ENCODE peak calls at places on chromosomes 12 and 14, in four cellular contexts. H is ascending aorta; B is fibroblast of lung; G is CD4-positive, alpha-beta memory T cell. E is an unnamed sample.

GRCh38 chr12:63764481-63764880 is 15.2 kb upstream of the RXYLT1 start:
- DNase-seq in H (no peak), B (no peak), G (no peak), E (no peak)

GRCh38 chr12:30975581-30975980 is 49.0 kb downstream of the TSPAN11 start:
- DNase-seq in H (no peak), B (no peak), G (no peak), E (no peak)

GRCh38 chr14:54348001-54348611 is 48.7 kb upstream of the CDKN3 start:
- DNase-seq in H (no peak), B (peak), G (peak), E (peak)

GRCh38 chr14:58626441-58626840 is 11.3 kb upstream of the DACT1 start:
- DNase-seq in H (no peak), B (no peak), G (no peak), E (peak)

GRCh38 chr14:99721792-99722516 is 37.9 kb downstream of the CYP46A1 start:
- DNase-seq in H (no peak), B (no peak), G (no peak), E (no peak)

GRCh38 chr12:53100466-53101151 is 2.7 kb upstream of the SOAT2 start:
- DNase-seq in H (no peak), B (no peak), G (no peak), E (no peak)

GRCh38 chr12:574475-575128 is 88.6 kb downstream of the NINJ2 start:
- DNase-seq in H (no peak), B (no peak), G (no peak), E (peak)

GRCh38 chr14:104553166-104554087 is 26.1 kb upstream of the C14orf180 start:
- DNase-seq in H (no peak), B (no peak), G (no peak), E (no peak)

GRCh38 chr14:64296561-64296960 is 2.4 kb upstream of the ESR2 start:
- DNase-seq in H (no peak), B (peak), G (no peak), E (peak)

GRCh38 chr12:84508325-84508861 is 404.2 kb downstream of the SLC6A15 start:
- DNase-seq in H (no peak), B (peak), G (no peak), E (peak)

GRCh38 chr12:1927051-1927680 is 8.7 kb upstream of the CACNA2D4 start:
- DNase-seq in H (no peak), B (no peak), G (no peak), E (no peak)

GRCh38 chr12:124420041-124420765 is 125.3 kb downstream of the RFLNA start:
- DNase-seq in H (no peak), B (no peak), G (no peak), E (no peak)

GRCh38 chr12:49892084-49892731 is 11.5 kb downstream of the FAIM2 start:
- DNase-seq in H (no peak), B (no peak), G (no peak), E (no peak)

GRCh38 chr12:55392032-55392795 is 8.1 kb upstream of the OR6C65 start:
- DNase-seq in H (no peak), B (no peak), G (no peak), E (no peak)

GRCh38 chr12:5201554-5202243 is 158.0 kb downstream of the KCNA5 start:
- DNase-seq in H (no peak), B (peak), G (no peak), E (no peak)

GRCh38 chr14:64965356-64966000 is 6.7 kb downstream of the RAB15 start:
- DNase-seq in H (no peak), B (no peak), G (no peak), E (no peak)

GRCh38 chr14:71142375-71143038 is 235.2 kb downstream of the PCNX1 start:
- DNase-seq in H (no peak), B (peak), G (peak), E (peak)

GRCh38 chr12:48940181-48940580 is 14.9 kb upstream of the FKBP11 start:
- DNase-seq in H (no peak), B (no peak), G (no peak), E (no peak)

GRCh38 chr12:47616440-47616839 is 89.4 kb downstream of the RPAP3 start:
- DNase-seq in H (no peak), B (peak), G (no peak), E (peak)

GRCh38 chr12:84497819-84498218 is 414.8 kb downstream of the SLC6A15 start:
- DNase-seq in H (no peak), B (peak), G (no peak), E (peak)

GRCh38 chr12:54040148-54040494 is 7.3 kb downstream of the HOXC5 start:
- DNase-seq in H (no peak), B (no peak), G (no peak), E (no peak)

GRCh38 chr12:53060721-53061276 is 10.9 kb downstream of the TNS2 start:
- DNase-seq in H (no peak), B (no peak), G (no peak), E (no peak)

GRCh38 chr12:94725375-94726168 is 75.2 kb upstream of the TMCC3 start:
- DNase-seq in H (no peak), B (peak), G (no peak), E (peak)

GRCh38 chr14:25381498-25381897 is 331.6 kb upstream of the STXBP6 start:
- DNase-seq in H (no peak), B (no peak), G (no peak), E (peak)

GRCh38 chr12:107332726-107333125 is 239.4 kb upstream of the CRY1 start:
- DNase-seq in H (no peak), B (no peak), G (no peak), E (no peak)

GRCh38 chr12:4031703-4032291 is 158.6 kb upstream of the PARP11 start:
- DNase-seq in H (no peak), B (no peak), G (no peak), E (peak)
- H3K4me3 ChIP-seq in H (peak), B (no peak), G (no peak), E (peak)

DNA sequence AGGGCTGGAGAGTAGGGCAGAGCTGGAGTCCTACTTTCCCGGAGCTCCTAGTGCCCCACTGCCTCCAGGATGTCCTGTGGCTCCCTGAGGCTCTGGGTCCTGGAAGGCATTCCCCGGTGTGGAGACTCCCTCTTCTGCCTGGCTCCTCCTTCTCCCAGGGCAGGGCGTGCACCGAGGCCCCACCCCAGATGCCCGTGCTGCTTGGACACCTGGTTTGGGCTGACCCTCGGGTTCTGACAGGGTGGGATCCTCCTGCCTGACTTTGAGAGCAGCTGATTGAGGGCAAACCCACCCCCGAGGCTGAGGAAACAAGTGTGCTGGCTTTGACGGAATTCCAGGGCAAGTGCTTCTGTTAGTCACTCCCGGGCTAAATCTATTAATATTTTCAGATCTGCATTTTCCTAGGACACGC is 15.4 kb downstream of the TEAD4 start:
- DNase-seq in H (no peak), B (peak), G (no peak), E (no peak)
- H3K4me3 ChIP-seq in H (no peak), B (no peak), G (no peak), E (no peak)

DNA sequence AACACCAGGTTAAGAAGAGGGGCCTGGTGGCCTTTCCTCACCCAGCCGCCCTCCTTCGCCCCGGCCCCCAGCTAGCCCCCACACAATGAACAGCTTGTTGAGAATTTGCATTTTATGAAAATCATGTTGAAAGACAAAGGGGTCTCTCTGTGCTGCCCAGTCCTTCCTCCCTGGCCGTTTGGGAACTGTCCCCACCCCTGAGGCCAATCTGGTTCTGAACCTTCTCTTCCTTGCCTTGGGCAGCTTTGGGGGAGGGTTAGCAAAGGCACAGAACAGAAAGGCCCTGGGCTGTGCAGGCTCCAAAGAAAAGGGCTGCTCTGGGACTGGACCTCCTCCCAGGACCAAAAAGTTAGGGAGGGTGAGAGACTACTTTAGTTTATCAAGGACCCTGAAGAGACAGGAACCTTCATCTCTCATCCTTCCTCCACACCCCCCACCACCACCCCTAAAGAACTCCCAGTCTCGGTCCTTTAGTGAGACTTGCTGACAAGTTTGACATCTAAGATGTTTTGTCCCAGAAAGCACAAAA is 1.3 kb downstream of the TAMALIN start:
- DNase-seq in H (no peak), B (no peak), G (no peak), E (no peak)
- H3K4me3 ChIP-seq in H (peak), B (no peak), G (peak), E (peak)

GRCh38 chr12:91178801-91179200 is 3.8 kb downstream of the DCN start:
- DNase-seq in H (no peak), B (no peak), G (no peak), E (no peak)
- H3K4me3 ChIP-seq in H (peak), B (peak), G (no peak), E (peak)

DNA sequence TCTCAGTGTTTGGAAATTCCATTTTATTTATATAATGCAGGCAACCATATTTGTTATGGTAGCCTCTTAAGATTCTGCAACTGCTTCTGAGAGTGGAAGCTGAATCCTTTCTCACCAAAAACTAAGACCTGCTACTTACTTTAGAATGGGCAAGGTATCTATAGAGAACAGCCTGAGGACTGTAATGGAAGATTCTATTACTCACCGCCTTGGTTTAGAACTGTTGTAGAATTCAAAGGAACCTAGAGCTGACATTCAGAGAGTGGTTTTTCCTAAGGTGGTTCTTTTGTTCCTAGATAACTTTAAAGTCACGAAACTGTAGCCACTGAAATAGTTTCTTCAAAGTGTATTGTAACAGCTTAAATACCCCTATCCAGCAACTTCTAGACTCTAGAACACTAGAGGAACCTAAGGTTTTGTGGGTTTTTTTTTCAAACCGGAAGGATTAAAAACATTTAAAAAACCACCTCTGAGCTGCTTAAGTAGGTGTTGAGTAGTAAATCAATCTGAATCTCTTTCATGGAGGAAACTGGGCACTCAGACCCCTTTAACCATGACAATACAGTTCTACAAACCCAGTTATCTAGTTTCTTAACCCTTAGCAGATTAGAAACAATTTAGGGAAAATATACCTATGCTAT is 4.2 kb downstream of the TDP1 start:
- DNase-seq in H (no peak), B (no peak), G (peak), E (no peak)
- H3K4me3 ChIP-seq in H (no peak), B (no peak), G (no peak), E (no peak)

DNA sequence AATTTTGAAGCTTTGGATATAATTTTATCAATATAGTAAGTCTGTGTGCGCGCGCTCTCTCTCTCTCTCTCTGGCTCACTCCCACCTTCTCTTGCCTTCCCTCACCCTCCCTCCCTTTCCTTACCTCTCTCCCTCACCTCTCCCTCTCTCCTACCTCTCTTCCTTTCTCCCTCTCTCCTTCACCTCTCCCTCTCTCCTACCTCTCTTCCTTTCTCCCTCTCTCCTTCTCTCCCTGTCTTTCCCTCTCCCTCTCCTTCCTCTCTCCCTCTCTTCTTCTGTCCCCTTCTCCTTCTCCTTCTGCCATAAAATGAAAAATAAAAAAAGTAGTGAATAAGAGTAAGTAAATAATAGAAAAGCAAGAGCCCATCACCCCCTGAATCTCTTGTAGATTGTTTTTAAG is 9.0 kb upstream of the NUDT4 start:
- DNase-seq in H (no peak), B (no peak), G (no peak), E (no peak)
- H3K4me3 ChIP-seq in H (no peak), B (no peak), G (no peak), E (no peak)